ENCODE peak calls at places on chromosomes 1 and 21, in four cellular contexts. One of them, this sample, is unnamed.

GRCh38 chr1:202811296-202812175 is 782 bp downstream of the PCAT6 start:
- DNase-seq in Peyer's patch: peak; percentile 62
- DNase-seq in HFF-Myc: no peak
- DNase-seq in GM06990: no peak
- DNase-seq in this sample: no peak

GRCh38 chr1:149933208-149933607 is 3.5 kb downstream of the MTMR11 start:
- DNase-seq in Peyer's patch: no peak
- DNase-seq in HFF-Myc: no peak
- DNase-seq in GM06990: no peak
- DNase-seq in this sample: no peak

GRCh38 chr1:40633563-40634376 is 31.7 kb downstream of the RIMS3 start:
- DNase-seq in Peyer's patch: no peak
- DNase-seq in HFF-Myc: no peak
- DNase-seq in GM06990: no peak
- DNase-seq in this sample: no peak

GRCh38 chr1:113219377-113219776 is 146.4 kb downstream of the LRIG2 start:
- DNase-seq in Peyer's patch: no peak
- DNase-seq in HFF-Myc: no peak
- DNase-seq in GM06990: no peak
- DNase-seq in this sample: no peak

GRCh38 chr1:980137-980571 is 1.7 kb downstream of the PERM1 start:
- DNase-seq in Peyer's patch: no peak
- DNase-seq in HFF-Myc: no peak
- DNase-seq in GM06990: no peak
- DNase-seq in this sample: no peak

GRCh38 chr1:54998677-54999076 is at the start of gene BSND:
- DNase-seq in Peyer's patch: no peak
- DNase-seq in HFF-Myc: no peak
- DNase-seq in GM06990: no peak
- DNase-seq in this sample: peak; percentile 23

GRCh38 chr21:29196664-29197052 is 66.2 kb downstream of the MAP3K7CL start:
- DNase-seq in Peyer's patch: no peak
- DNase-seq in HFF-Myc: no peak
- DNase-seq in GM06990: no peak
- DNase-seq in this sample: no peak

GRCh38 chr1:161988413-161988812 is 35.3 kb downstream of the OLFML2B start:
- DNase-seq in Peyer's patch: no peak
- DNase-seq in HFF-Myc: no peak
- DNase-seq in GM06990: no peak
- DNase-seq in this sample: no peak

GRCh38 chr1:67514299-67514698 is 84.1 kb upstream of the SERBP1 start:
- DNase-seq in Peyer's patch: no peak
- DNase-seq in HFF-Myc: no peak
- DNase-seq in GM06990: no peak
- DNase-seq in this sample: no peak

GRCh38 chr1:154749078-154749760 is 120.9 kb downstream of the KCNN3 start:
- DNase-seq in Peyer's patch: no peak
- DNase-seq in HFF-Myc: no peak
- DNase-seq in GM06990: no peak
- DNase-seq in this sample: no peak

GRCh38 chr1:71521655-71522264 is 440.9 kb upstream of the ZRANB2 start:
- DNase-seq in Peyer's patch: peak; percentile 59
- DNase-seq in HFF-Myc: peak; percentile 30
- DNase-seq in GM06990: no peak
- DNase-seq in this sample: no peak

GRCh38 chr1:230281531-230281930 is 144.6 kb downstream of the PGBD5 start:
- DNase-seq in Peyer's patch: peak; percentile 51
- DNase-seq in HFF-Myc: no peak
- DNase-seq in GM06990: no peak
- DNase-seq in this sample: no peak

GRCh38 chr1:17215545-17215890 is 10.6 kb downstream of the PADI1 start:
- DNase-seq in Peyer's patch: no peak
- DNase-seq in HFF-Myc: no peak
- DNase-seq in GM06990: no peak
- DNase-seq in this sample: peak; percentile 64

GRCh38 chr1:203082571-203083462 is 3.0 kb downstream of the MYOG start:
- DNase-seq in Peyer's patch: peak; percentile 13
- DNase-seq in HFF-Myc: no peak
- DNase-seq in GM06990: no peak
- DNase-seq in this sample: no peak

GRCh38 chr1:202249846-202250245 is 56.2 kb downstream of the LGR6 start:
- DNase-seq in Peyer's patch: peak; percentile 11
- DNase-seq in HFF-Myc: peak; percentile 60
- DNase-seq in GM06990: no peak
- DNase-seq in this sample: no peak

GRCh38 chr1:85576256-85576641 is 4.3 kb upstream of the CCN1 start:
- DNase-seq in Peyer's patch: no peak
- DNase-seq in HFF-Myc: peak; percentile 59
- DNase-seq in GM06990: no peak
- DNase-seq in this sample: no peak

GRCh38 chr1:244653439-244654283 is 735 bp downstream of the DESI2 start:
- DNase-seq in Peyer's patch: no peak
- DNase-seq in HFF-Myc: no peak
- DNase-seq in GM06990: no peak
- DNase-seq in this sample: peak; percentile 6

GRCh38 chr1:14190508-14190907 is 408.0 kb upstream of the KAZN start:
- DNase-seq in Peyer's patch: no peak
- DNase-seq in HFF-Myc: no peak
- DNase-seq in GM06990: no peak
- DNase-seq in this sample: no peak

GRCh38 chr1:19073311-19074186 is 117.1 kb upstream of the IFFO2 start:
- DNase-seq in Peyer's patch: no peak
- DNase-seq in HFF-Myc: no peak
- DNase-seq in GM06990: no peak
- DNase-seq in this sample: no peak

GRCh38 chr1:116273042-116273783 is 99.8 kb upstream of the ATP1A1 start:
- DNase-seq in Peyer's patch: peak; percentile 53
- DNase-seq in HFF-Myc: no peak
- DNase-seq in GM06990: no peak
- DNase-seq in this sample: no peak

GRCh38 chr1:48873944-48874343 is 97.3 kb upstream of the BEND5 start:
- DNase-seq in Peyer's patch: no peak
- DNase-seq in HFF-Myc: no peak
- DNase-seq in GM06990: no peak
- DNase-seq in this sample: no peak

GRCh38 chr1:43077273-43077672 is 94.8 kb downstream of the EBNA1BP2 start:
- DNase-seq in Peyer's patch: no peak
- DNase-seq in HFF-Myc: no peak
- DNase-seq in GM06990: no peak
- DNase-seq in this sample: no peak

GRCh38 chr1:185733818-185734709 is at the start of gene HMCN1:
- DNase-seq in Peyer's patch: peak; percentile 68
- DNase-seq in HFF-Myc: no peak
- DNase-seq in GM06990: peak; percentile 2
- DNase-seq in this sample: peak; percentile 39

GRCh38 chr1:226605573-226605950 is 57.0 kb downstream of the STUM start:
- DNase-seq in Peyer's patch: no peak
- DNase-seq in HFF-Myc: no peak
- DNase-seq in GM06990: no peak
- DNase-seq in this sample: no peak

GRCh38 chr1:158145173-158145719 is 35.4 kb upstream of the CD1D start:
- DNase-seq in Peyer's patch: no peak
- DNase-seq in HFF-Myc: peak; percentile 27
- DNase-seq in GM06990: no peak
- DNase-seq in this sample: peak; percentile 14

GRCh38 chr1:207389728-207390464 is 64.2 kb upstream of the CR2 start:
- DNase-seq in Peyer's patch: no peak
- DNase-seq in HFF-Myc: peak; percentile 14
- DNase-seq in GM06990: no peak
- DNase-seq in this sample: no peak

GRCh38 chr1:241156231-241156965 is 200.6 kb downstream of the RGS7 start:
- DNase-seq in Peyer's patch: peak; percentile 87
- DNase-seq in HFF-Myc: no peak
- DNase-seq in GM06990: no peak
- DNase-seq in this sample: no peak

GRCh38 chr21:44399151-44399954 is 45.9 kb downstream of the TRPM2 start:
- DNase-seq in Peyer's patch: no peak
- DNase-seq in HFF-Myc: no peak
- DNase-seq in GM06990: no peak
- DNase-seq in this sample: no peak

GRCh38 chr1:78792756-78793155 is 143.1 kb downstream of the IFI44 start:
- DNase-seq in Peyer's patch: no peak
- DNase-seq in HFF-Myc: no peak
- DNase-seq in GM06990: no peak
- DNase-seq in this sample: no peak

GRCh38 chr1:1330366-1331067 is 563 bp upstream of the TAS1R3 start:
- DNase-seq in Peyer's patch: peak; percentile 72
- DNase-seq in HFF-Myc: no peak
- DNase-seq in GM06990: no peak
- DNase-seq in this sample: no peak

GRCh38 chr1:233230011-233230410 is 65.5 kb downstream of the PCNX2 start:
- DNase-seq in Peyer's patch: no peak
- DNase-seq in HFF-Myc: no peak
- DNase-seq in GM06990: no peak
- DNase-seq in this sample: no peak

GRCh38 chr1:94597701-94598100 is 56.1 kb upstream of the F3 start:
- DNase-seq in Peyer's patch: no peak
- DNase-seq in HFF-Myc: no peak
- DNase-seq in GM06990: no peak
- DNase-seq in this sample: peak; percentile 91

GRCh38 chr1:1084372-1085170 is 10.5 kb upstream of the RNF223 start:
- DNase-seq in Peyer's patch: no peak
- DNase-seq in HFF-Myc: no peak
- DNase-seq in GM06990: peak; percentile 10
- DNase-seq in this sample: no peak

GRCh38 chr1:231872461-231872910 is 245.9 kb downstream of the DISC1 start:
- DNase-seq in Peyer's patch: no peak
- DNase-seq in HFF-Myc: peak; percentile 41
- DNase-seq in GM06990: no peak
- DNase-seq in this sample: no peak

GRCh38 chr21:44969965-44970755 is 30.3 kb downstream of the SLX9 start:
- DNase-seq in Peyer's patch: no peak
- DNase-seq in HFF-Myc: no peak
- DNase-seq in GM06990: no peak
- DNase-seq in this sample: no peak

GRCh38 chr1:66426231-66426853 is 107.6 kb upstream of the SGIP1 start:
- DNase-seq in Peyer's patch: no peak
- DNase-seq in HFF-Myc: no peak
- DNase-seq in GM06990: no peak
- DNase-seq in this sample: no peak

GRCh38 chr1:118144777-118145176 is 40.3 kb downstream of the SPAG17 start:
- DNase-seq in Peyer's patch: no peak
- DNase-seq in HFF-Myc: no peak
- DNase-seq in GM06990: no peak
- DNase-seq in this sample: no peak

GRCh38 chr1:28882009-28882628 is 32.2 kb upstream of the EPB41 start:
- DNase-seq in Peyer's patch: peak; percentile 92
- DNase-seq in HFF-Myc: peak; percentile 89
- DNase-seq in GM06990: peak; percentile 48
- DNase-seq in this sample: peak; percentile 73

GRCh38 chr1:28883242-28883616 is 31.1 kb upstream of the EPB41 start:
- DNase-seq in Peyer's patch: no peak
- DNase-seq in HFF-Myc: no peak
- DNase-seq in GM06990: no peak
- DNase-seq in this sample: no peak

GRCh38 chr1:28877132-28877781 is 37.1 kb upstream of the EPB41 start:
- DNase-seq in Peyer's patch: peak; percentile 89
- DNase-seq in HFF-Myc: peak; percentile 53
- DNase-seq in GM06990: peak; percentile 57
- DNase-seq in this sample: peak; percentile 76

GRCh38 chr1:28878796-28879195 is 35.6 kb upstream of the EPB41 start:
- DNase-seq in Peyer's patch: no peak
- DNase-seq in HFF-Myc: no peak
- DNase-seq in GM06990: no peak
- DNase-seq in this sample: no peak
- TF ChIP-seq CTCF in Peyer's patch: no peak
- TF ChIP-seq CTCF in HFF-Myc: no peak
- TF ChIP-seq CTCF in GM06990: no peak
- TF ChIP-seq CTCF in this sample: no peak

DNA sequence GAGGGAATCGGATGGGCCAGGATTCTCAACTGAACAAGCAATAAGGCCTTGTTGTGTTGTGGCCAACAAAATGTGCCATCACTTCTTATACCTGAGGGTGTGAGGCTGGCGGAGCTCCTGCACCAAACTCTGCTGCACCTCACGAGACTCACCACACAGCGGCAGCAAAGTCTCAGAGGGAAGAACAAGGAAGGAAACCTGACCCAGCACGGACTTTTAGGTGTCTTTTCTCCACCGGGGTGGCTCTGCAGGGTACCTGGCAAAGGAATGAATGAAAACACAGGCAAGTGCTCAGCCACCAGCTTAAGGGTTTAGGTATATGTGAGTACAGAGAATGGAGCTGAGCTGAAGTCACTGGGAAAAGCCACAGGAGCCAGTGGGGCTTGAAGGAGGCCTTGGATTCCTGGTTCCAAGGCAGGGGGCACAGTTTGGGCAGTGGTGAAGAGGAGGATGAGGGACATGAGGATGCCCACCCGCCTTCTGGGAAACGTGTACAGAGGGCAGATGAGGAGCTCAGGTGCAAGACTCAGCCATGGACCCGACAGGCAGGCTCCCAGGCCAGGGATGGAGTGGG is 31.1 kb upstream of the HSD3B1 start:
- DNase-seq in Peyer's patch: peak; percentile 82
- DNase-seq in HFF-Myc: no peak
- DNase-seq in GM06990: peak; percentile 6
- DNase-seq in this sample: peak; percentile 66
- TF ChIP-seq CTCF in Peyer's patch: peak; percentile 77
- TF ChIP-seq CTCF in HFF-Myc: peak; percentile 72
- TF ChIP-seq CTCF in GM06990: peak; percentile 87
- TF ChIP-seq CTCF in this sample: peak; percentile 95

GRCh38 chr1:211829343-211830054 is 1.1 kb downstream of the LPGAT1 start:
- DNase-seq in Peyer's patch: peak; percentile 74
- DNase-seq in HFF-Myc: no peak
- DNase-seq in GM06990: peak; percentile 14
- DNase-seq in this sample: no peak
- TF ChIP-seq CTCF in Peyer's patch: peak; percentile 6
- TF ChIP-seq CTCF in HFF-Myc: peak; percentile 10
- TF ChIP-seq CTCF in GM06990: peak; percentile 9
- TF ChIP-seq CTCF in this sample: no peak

GRCh38 chr21:43269461-43269860 is 100.7 kb downstream of the CRYAA start:
- DNase-seq in Peyer's patch: no peak
- DNase-seq in HFF-Myc: no peak
- DNase-seq in GM06990: peak; percentile 28
- DNase-seq in this sample: no peak
- TF ChIP-seq CTCF in Peyer's patch: no peak
- TF ChIP-seq CTCF in HFF-Myc: peak; percentile 39
- TF ChIP-seq CTCF in GM06990: peak; percentile 71
- TF ChIP-seq CTCF in this sample: no peak

GRCh38 chr1:26887125-26887524 is 3.0 kb downstream of the GPN2 start:
- DNase-seq in Peyer's patch: no peak
- DNase-seq in HFF-Myc: no peak
- DNase-seq in GM06990: no peak
- DNase-seq in this sample: no peak
- TF ChIP-seq CTCF in Peyer's patch: peak; percentile 40
- TF ChIP-seq CTCF in HFF-Myc: peak; percentile 60
- TF ChIP-seq CTCF in GM06990: peak; percentile 57
- TF ChIP-seq CTCF in this sample: peak; percentile 57

This sample was measured in PC-9.